ENCODE peak calls at places on chromosomes 4 and X, in four cellular contexts. K, I, O and C are unnamed samples. For H3K9me2, the result is how much of the 10 kb centered on the place peaks cover.

GRCh38 chrX:40174594-40175415 is 77.0 kb upstream of the BCOR start:
- DNase-seq in K (no peak), I (no peak), O (peak), C (peak)

GRCh38 chrX:121755541-121755940 is 708.1 kb downstream of the GLUD2 start:
- DNase-seq in K (no peak), O (no peak), I (peak), C (no peak)

GRCh38 chrX:109889289-109890006 is 113.5 kb upstream of the TMEM164 start:
- DNase-seq in K (no peak), I (no peak), O (peak), C (peak)

GRCh38 chrX:46642145-46642544 is 68.6 kb downstream of the CHST7 start:
- DNase-seq in K (no peak), I (no peak), O (peak), C (peak)

GRCh38 chrX:54063361-54063760 is 19.1 kb upstream of the PHF8 start:
- DNase-seq in I (peak), K (no peak), O (no peak), C (peak)

GRCh38 chr4:57575465-57575864 is 465.3 kb upstream of the IGFBP7 start:
- DNase-seq in I (no peak), O (no peak), K (no peak), C (no peak)

GRCh38 chr4:135966936-135967335 is 1565.4 kb downstream of the PCDH18 start:
- DNase-seq in I (no peak), K (no peak), O (peak), C (no peak)

GRCh38 chr4:77599378-77599777 is 6.2 kb upstream of the CXCL13 start:
- DNase-seq in O (peak), K (peak), I (no peak), C (peak)

GRCh38 chrX:123085311-123085940 is 98.7 kb upstream of the GRIA3 start:
- DNase-seq in K (no peak), O (no peak), I (no peak), C (no peak)

GRCh38 chr4:167906851-167907250 is 185.5 kb upstream of the ANXA10 start:
- DNase-seq in I (no peak), K (no peak), O (no peak), C (no peak)

GRCh38 chr4:138967313-138967712 is 48.3 kb upstream of the NOCT start:
- DNase-seq in K (no peak), O (no peak), I (peak), C (no peak)

GRCh38 chr4:60378010-60378409 is 822.1 kb upstream of the ADGRL3 start:
- DNase-seq in K (no peak), O (no peak), I (no peak), C (no peak)

GRCh38 chr4:1201851-1202525 is 29.6 kb upstream of the SPON2 start:
- DNase-seq in I (no peak), K (no peak), O (peak), C (peak)

GRCh38 chrX:13219990-13220764 is 99.7 kb downstream of the ATXN3L start:
- DNase-seq in I (no peak), O (no peak), K (no peak), C (no peak)

GRCh38 chr4:151672996-151673395 is 87.8 kb downstream of the GATB start:
- DNase-seq in K (no peak), I (no peak), O (no peak), C (no peak)

GRCh38 chr4:151673913-151674520 is 86.8 kb downstream of the GATB start:
- DNase-seq in O (no peak), I (no peak), K (no peak), C (no peak)

GRCh38 chr4:151675366-151676060 is 85.3 kb downstream of the GATB start:
- DNase-seq in K (no peak), I (no peak), O (no peak), C (peak)

GRCh38 chr4:151676301-151676700 is 84.5 kb downstream of the GATB start:
- DNase-seq in I (no peak), K (peak), O (no peak), C (peak)

GRCh38 chr4:151674804-151675290 is 86.0 kb downstream of the GATB start:
- DNase-seq in I (no peak), O (no peak), K (no peak), C (peak)
- H3K4me2 ChIP-seq in I (no peak), O (no peak), K (no peak), C (peak)

DNA sequence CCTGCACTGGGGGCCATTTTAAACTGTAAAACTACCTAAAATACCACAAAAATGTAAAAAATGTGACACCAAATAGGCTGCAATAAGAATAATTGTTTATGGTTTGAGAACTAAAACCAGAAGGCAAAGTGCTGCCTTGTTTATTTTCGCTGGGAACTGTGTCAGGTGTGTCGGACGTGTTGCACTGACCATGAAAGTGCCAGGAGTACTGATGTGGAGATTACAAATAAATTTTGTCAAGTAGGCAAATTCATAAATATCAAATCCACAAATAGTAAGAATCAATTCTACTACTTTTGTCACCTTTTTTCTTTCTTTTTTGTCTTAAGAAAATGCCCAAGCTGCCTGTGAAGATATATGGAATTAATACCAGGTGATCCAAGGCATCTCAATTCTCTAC is 37.7 kb downstream of the PAPSS1 start:
- DNase-seq in I (no peak), K (no peak), O (no peak), C (no peak)
- H3K4me3 ChIP-seq in I (no peak), K (no peak), O (no peak), C (no peak)

DNA sequence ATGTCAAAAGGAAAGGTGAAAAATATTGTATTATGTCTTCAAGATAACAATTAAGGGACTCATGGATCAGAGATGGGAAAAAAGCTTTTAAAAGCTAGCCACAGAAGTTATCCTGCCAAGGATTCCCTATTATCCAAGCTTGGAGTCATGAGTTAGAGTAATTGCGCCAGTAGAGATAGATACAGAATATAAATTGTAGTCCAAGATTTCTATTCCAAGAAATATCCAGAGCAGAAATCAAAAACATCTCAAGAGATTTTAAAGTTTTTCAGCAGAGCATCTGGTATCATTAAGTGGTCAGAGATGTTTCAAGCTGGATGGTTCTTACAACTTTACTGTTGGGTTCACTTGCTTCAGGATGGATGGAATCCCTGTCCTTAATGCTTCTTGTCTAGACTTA is 186.7 kb downstream of the PCDH18 start:
- DNase-seq in O (no peak), I (no peak), K (no peak), C (no peak)
- H3K9me2 ChIP-seq in O (under half), I (under half), K (under half), C (under half)

DNA sequence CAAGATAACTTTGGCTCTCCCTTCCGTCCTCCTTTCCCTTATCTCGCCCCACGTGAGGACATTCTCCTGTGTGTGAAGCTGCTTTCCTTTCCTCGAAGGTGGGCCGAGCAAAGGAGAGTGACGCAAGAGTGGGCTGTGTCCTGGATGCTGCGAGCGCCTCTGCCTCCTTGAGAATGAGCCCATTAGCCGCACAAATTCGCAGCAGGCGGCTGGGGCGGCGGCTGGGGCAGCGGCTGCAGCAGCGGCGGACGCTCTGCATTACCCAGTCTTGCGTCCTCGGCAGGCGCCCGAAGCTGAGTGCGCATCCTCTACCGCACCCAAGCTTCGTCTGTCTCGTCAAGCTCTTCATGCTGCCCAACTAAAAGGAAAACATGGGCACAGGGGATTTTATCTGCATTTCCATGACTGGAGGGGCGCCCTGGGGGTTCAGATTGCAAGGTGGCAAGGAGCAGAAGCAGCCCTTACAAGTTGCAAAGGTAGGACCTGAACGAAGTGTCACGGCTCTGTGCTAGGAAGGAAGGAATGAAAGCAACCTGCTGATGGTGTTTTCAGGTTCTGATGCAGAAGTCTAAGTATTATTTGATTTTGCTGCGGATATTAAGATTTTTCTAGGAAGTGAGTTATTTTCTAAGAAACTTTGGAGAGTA is at the start of gene SYNPO2:
- DNase-seq in O (peak), K (peak), I (no peak), C (peak)
- H3K4me2 ChIP-seq in O (peak), K (peak), I (no peak), C (peak)